ENCODE peak calls at places on chromosome 10, in nine cellular contexts. C is fibroblast of lung, M is MCF 10A, P is left ventricle myocardium inferior, B is NCI-H82, O is kidney tubule cell, L is substantia nigra, A is mesenteric fat pad, K is dermis microvascular lymphatic vessel endothelial cell. H is an unnamed sample.
A peak's percentile ranks its signal among the peaks of the same experiment; 100 is the strongest.

GRCh38 chr10:23293145-23293724 is 51.4 kb downstream of the C10orf67 start:
- DNase-seq in P (no peak), A (no peak), M (peak; percentile 69), K (peak; percentile 10), L (no peak), B (peak; percentile 70), C (peak; percentile 16), O (peak; percentile 34), H (no peak)

GRCh38 chr10:83564889-83565588 is 574.3 kb upstream of the GHITM start:
- DNase-seq in P (no peak), K (no peak), B (no peak), C (no peak), O (no peak), M (no peak), A (no peak), L (no peak), H (no peak)

GRCh38 chr10:80477813-80478212 is 23.7 kb downstream of the TSPAN14 start:
- DNase-seq in O (peak; percentile 90), P (no peak), C (peak; percentile 92), M (peak; percentile 89), A (peak; percentile 5), B (no peak), K (no peak), L (no peak), H (no peak)

GRCh38 chr10:131231323-131231964 is 80.1 kb downstream of the TCERG1L start:
- DNase-seq in O (no peak), A (no peak), P (no peak), B (no peak), K (no peak), L (no peak), M (no peak), C (no peak), H (no peak)

GRCh38 chr10:35707642-35708425 is 65.7 kb upstream of the FZD8 start:
- DNase-seq in B (no peak), K (no peak), P (no peak), M (no peak), O (peak; percentile 78), L (no peak), C (no peak), A (no peak), H (no peak)

GRCh38 chr10:132094581-132095234 is 29.0 kb downstream of the JAKMIP3 start:
- DNase-seq in A (peak; percentile 60), L (no peak), P (no peak), C (no peak), B (no peak), M (peak; percentile 48), K (no peak), O (peak; percentile 65), H (peak; percentile 65)

GRCh38 chr10:75678527-75678926 is 247.1 kb downstream of the LRMDA start:
- DNase-seq in L (no peak), K (no peak), P (no peak), M (no peak), O (no peak), C (no peak), B (no peak), A (no peak), H (no peak)

GRCh38 chr10:105800626-105801025 is 1159.5 kb downstream of the SORCS3 start:
- DNase-seq in A (no peak), L (no peak), P (no peak), K (no peak), B (no peak), O (no peak), C (peak; percentile 43), M (no peak), H (no peak)

GRCh38 chr10:17784701-17785100 is 24.4 kb upstream of the MRC1 start:
- DNase-seq in A (no peak), L (no peak), M (peak; percentile 53), P (no peak), B (no peak), C (peak; percentile 78), K (no peak), O (peak; percentile 46), H (no peak)

GRCh38 chr10:120940299-120940900 is 89.2 kb downstream of the WDR11 start:
- DNase-seq in M (no peak), A (no peak), L (no peak), B (peak; percentile 69), O (no peak), P (no peak), K (no peak), C (no peak), H (no peak)

GRCh38 chr10:92238586-92239098 is 52.2 kb downstream of the CPEB3 start:
- DNase-seq in O (peak; percentile 87), B (no peak), L (peak; percentile 8), C (peak; percentile 84), A (no peak), M (peak; percentile 92), P (no peak), K (no peak), H (no peak)

GRCh38 chr10:91604462-91604935 is 28.4 kb downstream of the PPP1R3C start:
- DNase-seq in A (no peak), O (no peak), K (no peak), L (no peak), B (no peak), M (no peak), P (no peak), C (peak; percentile 94), H (no peak)

GRCh38 chr10:73991846-73992245 is 6.1 kb upstream of the VCL start:
- DNase-seq in L (no peak), O (no peak), C (no peak), K (no peak), B (no peak), A (no peak), M (no peak), P (peak; percentile 31), H (no peak)

GRCh38 chr10:67785098-67785497 is 52.9 kb downstream of the DNAJC12 start:
- DNase-seq in M (no peak), P (no peak), K (no peak), O (no peak), C (no peak), L (no peak), A (no peak), B (no peak), H (no peak)

GRCh38 chr10:43407148-43407575 is 1.8 kb downstream of the HNRNPF start:
- DNase-seq in K (no peak), P (peak; percentile 68), B (peak; percentile 33), O (peak; percentile 64), C (peak; percentile 53), A (peak; percentile 93), L (peak; percentile 22), M (no peak), H (no peak)

GRCh38 chr10:79247373-79248137 is 99.7 kb upstream of the PPIF start:
- DNase-seq in C (no peak), P (no peak), B (no peak), L (no peak), A (no peak), K (no peak), O (no peak), M (no peak), H (no peak)

GRCh38 chr10:131915990-131916766 is 15.4 kb downstream of the PPP2R2D start:
- DNase-seq in A (no peak), K (no peak), C (no peak), L (no peak), M (no peak), B (no peak), O (no peak), P (no peak), H (no peak)

GRCh38 chr10:55550241-55550640 is 749.2 kb upstream of the PCDH15 start:
- DNase-seq in P (no peak), K (no peak), O (peak; percentile 1), A (no peak), M (peak; percentile 15), L (no peak), B (no peak), C (peak; percentile 46), H (no peak)

H was measured in coronary artery.